ENCODE peak calls at places on chromosomes 16 and 17, in seven cellular contexts. N is SW480; J is Caki2; G is fibroblast of gingiva; E is ACHN; F is activated T-helper 1 cell treated with anti-CD3 and anti-CD28 coated beads, Interleukin-2, amount 50 U/mL, for 16 hours; A is NCI-H1105. W is an unnamed sample.

GRCh38 chr16:31138621-31139578 is 3.4 kb upstream of the PRSS8 start:
- DNase-seq in N (peak), J (peak), G (peak), E (peak), F (no peak), A (no peak), W (no peak)

GRCh38 chr17:32471652-32472051 is 15.1 kb upstream of the CDK5R1 start:
- DNase-seq in N (no peak), J (no peak), G (no peak), E (no peak), F (no peak), A (no peak), W (no peak)

GRCh38 chr16:24539850-24540484 is 601 bp downstream of the RBBP6 start:
- DNase-seq in N (peak), J (no peak), G (peak), E (peak), F (peak), A (no peak), W (peak)

GRCh38 chr17:47905221-47905733 is 9.2 kb downstream of the SP2 start:
- DNase-seq in N (no peak), J (no peak), G (peak), E (peak), F (no peak), A (no peak), W (peak)

GRCh38 chr17:29176500-29177351 is 3.5 kb downstream of the MYO18A start:
- DNase-seq in N (peak), J (peak), G (peak), E (peak), F (peak), A (peak), W (peak)

GRCh38 chr17:70636517-70637133 is 467.3 kb downstream of the KCNJ2 start:
- DNase-seq in N (peak), J (peak), G (peak), E (peak), F (no peak), A (peak), W (no peak)

GRCh38 chr16:10172848-10173655 is 9.2 kb downstream of the GRIN2A start:
- DNase-seq in N (no peak), J (no peak), G (no peak), E (no peak), F (no peak), A (no peak), W (no peak)

GRCh38 chr17:75611746-75612437 is 21.3 kb upstream of the SMIM5 start:
- DNase-seq in N (peak), J (no peak), G (no peak), E (no peak), F (no peak), A (no peak), W (no peak)

GRCh38 chr17:29140631-29141483 is 39.3 kb downstream of the MYO18A start:
- DNase-seq in N (no peak), J (no peak), G (no peak), E (no peak), F (no peak), A (no peak), W (peak)

GRCh38 chr16:65445313-65446260 is 323.7 kb upstream of the CDH11 start:
- DNase-seq in N (no peak), J (no peak), G (no peak), E (no peak), F (no peak), A (no peak), W (no peak)

GRCh38 chr17:74924250-74924948 is at the start of gene OTOP2:
- DNase-seq in N (no peak), J (no peak), G (no peak), E (no peak), F (no peak), A (no peak), W (no peak)

GRCh38 chr17:80146121-80147034 is 550 bp downstream of the EIF4A3 start:
- DNase-seq in N (no peak), J (no peak), G (no peak), E (no peak), F (no peak), A (peak), W (no peak)

GRCh38 chr17:19546289-19547065 is 12.8 kb downstream of the SLC47A1 start:
- DNase-seq in N (no peak), J (no peak), G (no peak), E (peak), F (no peak), A (no peak), W (no peak)

GRCh38 chr16:64440005-64440404 is 681.9 kb downstream of the CDH11 start:
- DNase-seq in N (no peak), J (no peak), G (no peak), E (peak), F (no peak), A (no peak), W (no peak)

GRCh38 chr17:55238931-55239297 is 25.8 kb upstream of the HLF start:
- DNase-seq in N (peak), J (no peak), G (no peak), E (peak), F (no peak), A (peak), W (no peak)

GRCh38 chr17:27793168-27793905 is 7.0 kb downstream of the NOS2 start:
- DNase-seq in N (peak), J (no peak), G (no peak), E (no peak), F (no peak), A (peak), W (no peak)

GRCh38 chr16:12323007-12323699 is 346.6 kb downstream of the SNX29 start:
- DNase-seq in N (peak), J (no peak), G (no peak), E (no peak), F (peak), A (no peak), W (no peak)

GRCh38 chr17:19940722-19941464 is 36.7 kb downstream of the AKAP10 start:
- DNase-seq in N (peak), J (peak), G (peak), E (peak), F (no peak), A (no peak), W (no peak)

GRCh38 chr17:73952498-73953205 is 250.8 kb upstream of the RPL38 start:
- DNase-seq in N (peak), J (no peak), G (no peak), E (no peak), F (peak), A (no peak), W (no peak)